ENCODE peak calls at places on chromosomes 6 and 20, in four cellular contexts. C is nephron progenitor cell, G is SJSA1, I is WTC11. U is an unnamed sample.

GRCh38 chr6:105380634-105381033 is 22.2 kb downstream of the PREP start:
- DNase-seq in I (no peak), G (no peak), C (no peak), U (no peak)

GRCh38 chr6:3347826-3348225 is 89.1 kb downstream of the PSMG4 start:
- DNase-seq in I (no peak), G (no peak), C (no peak), U (no peak)

GRCh38 chr20:46994341-46994740 is 99.7 kb downstream of the EYA2 start:
- DNase-seq in G (no peak), I (no peak), C (no peak), U (no peak)

GRCh38 chr20:2137552-2138201 is 36.0 kb downstream of the STK35 start:
- DNase-seq in I (no peak), G (peak; percentile 56), C (no peak), U (no peak)

GRCh38 chr6:29666826-29667130 is 9.9 kb downstream of the MOG start:
- DNase-seq in C (no peak), G (no peak), I (no peak), U (no peak)

GRCh38 chr6:160300076-160300695 is 41.6 kb upstream of the SLC22A2 start:
- DNase-seq in I (no peak), G (no peak), C (peak; percentile 55), U (peak; percentile 60)

GRCh38 chr20:59560588-59561227 is 43.6 kb upstream of the PHACTR3 start:
- DNase-seq in I (no peak), C (no peak), G (no peak), U (peak; percentile 83)

GRCh38 chr20:44730441-44730840 is 15.2 kb upstream of the KCNK15 start:
- DNase-seq in C (no peak), G (no peak), I (no peak), U (no peak)

GRCh38 chr6:53048431-53049195 is 16.6 kb upstream of the FBXO9 start:
- DNase-seq in G (peak; percentile 45), C (no peak), I (no peak), U (no peak)

GRCh38 chr20:3645309-3646066 is 17.7 kb downstream of the GFRA4 start:
- DNase-seq in C (no peak), I (no peak), G (no peak), U (no peak)

GRCh38 chr6:155207223-155207622 is 56.6 kb upstream of the CLDN20 start:
- DNase-seq in I (no peak), C (no peak), G (no peak), U (no peak)

GRCh38 chr20:17809714-17810631 is 110.2 kb downstream of the BANF2 start:
- DNase-seq in C (no peak), G (no peak), I (no peak), U (no peak)

GRCh38 chr20:6421321-6422030 is 298.6 kb upstream of the FERMT1 start:
- DNase-seq in I (no peak), C (no peak), G (no peak), U (no peak)

GRCh38 chr20:10239954-10240353 is 21.3 kb downstream of the SNAP25 start:
- DNase-seq in G (no peak), I (no peak), C (no peak), U (no peak)

GRCh38 chr6:152310371-152310954 is 326.7 kb downstream of the SYNE1 start:
- DNase-seq in C (no peak), G (no peak), I (no peak), U (no peak)

GRCh38 chr6:30556714-30556963 is 350 bp upstream of the GNL1 start:
- DNase-seq in I (peak; percentile 85), C (peak; percentile 75), G (no peak), U (no peak)

GRCh38 chr20:22795897-22796296 is 211.5 kb upstream of the FOXA2 start:
- DNase-seq in I (no peak), C (no peak), G (peak; percentile 90), U (no peak)

GRCh38 chr20:64161595-64162238 is 2.5 kb upstream of the MYT1 start:
- DNase-seq in G (no peak), C (peak; percentile 84), I (peak; percentile 86), U (peak; percentile 95)

GRCh38 chr20:38135641-38136420 is 29.2 kb downstream of the TGM2 start:
- DNase-seq in G (no peak), I (peak; percentile 7), C (no peak), U (no peak)

GRCh38 chr6:90977513-90977912 is 390.6 kb upstream of the MAP3K7 start:
- DNase-seq in I (no peak), G (no peak), C (no peak), U (no peak)

GRCh38 chr6:16751251-16751946 is 9.9 kb downstream of the ATXN1 start:
- DNase-seq in I (no peak), G (peak; percentile 62), C (no peak), U (no peak)

GRCh38 chr6:140537834-140538680 is 1163.6 kb upstream of the CITED2 start:
- DNase-seq in G (peak; percentile 92), C (peak; percentile 18), I (no peak), U (no peak)

GRCh38 chr20:16363832-16364687 is 209.2 kb downstream of the KIF16B start:
- DNase-seq in I (no peak), C (no peak), G (no peak), U (no peak)

GRCh38 chr6:47179286-47179685 is 130.4 kb downstream of the TNFRSF21 start:
- DNase-seq in C (no peak), I (no peak), G (no peak), U (no peak)

GRCh38 chr20:51815383-51816076 is 13.2 kb upstream of the SALL4 start:
- DNase-seq in G (no peak), C (no peak), I (no peak), U (no peak)

GRCh38 chr6:33313709-33314514 is at the start of gene TAPBP:
- DNase-seq in C (peak; percentile 51), G (peak; percentile 72), I (peak; percentile 54), U (peak; percentile 83)

GRCh38 chr6:155319902-155320301 is 5.6 kb upstream of the TFB1M start:
- DNase-seq in C (no peak), G (no peak), I (no peak), U (no peak)

GRCh38 chr20:24693466-24694156 is 224.2 kb downstream of the SYNDIG1 start:
- DNase-seq in G (no peak), C (no peak), I (no peak), U (peak; percentile 17)

GRCh38 chr6:37155394-37156312 is 14.3 kb upstream of the PIM1 start:
- DNase-seq in I (no peak), C (no peak), G (no peak), U (no peak)